ENCODE peak calls at places on chromosomes 5 and 9, in four cellular contexts. F is heart right ventricle, E is H1, B is BE2C. V is an unnamed sample. For H3K4me1, the result is how much of the 10 kb centered on the place peaks cover.

GRCh38 chr9:17116400-17116837 is 18.4 kb upstream of the CNTLN start:
- DNase-seq in F (no peak), E (no peak), B (no peak), V (no peak)

GRCh38 chr9:113658565-113658935 is 195.0 kb downstream of the RGS3 start:
- DNase-seq in F (no peak), E (no peak), B (no peak), V (no peak)

GRCh38 chr9:90340421-90340820 is 302.2 kb downstream of the DIRAS2 start:
- DNase-seq in F (no peak), E (no peak), B (no peak), V (no peak)

GRCh38 chr9:86682240-86682639 is 265.1 kb downstream of the GAS1 start:
- DNase-seq in F (no peak), E (no peak), B (no peak), V (no peak)

GRCh38 chr9:33489070-33489469 is 15.3 kb upstream of the NOL6 start:
- DNase-seq in F (no peak), E (no peak), B (no peak), V (no peak)

GRCh38 chr9:129346046-129346445 is 168.0 kb upstream of the IER5L start:
- DNase-seq in F (no peak), E (no peak), B (no peak), V (no peak)

GRCh38 chr5:112226215-112226614 is 192.9 kb downstream of the EPB41L4A start:
- DNase-seq in F (no peak), E (no peak), B (no peak), V (no peak)

GRCh38 chr9:75930766-75931311 is 40.4 kb downstream of the PCSK5 start:
- DNase-seq in F (no peak), E (no peak), B (no peak), V (no peak)

GRCh38 chr5:79183011-79183410 is 52.9 kb upstream of the JMY start:
- DNase-seq in F (no peak), E (no peak), B (no peak), V (no peak)

GRCh38 chr5:122933926-122934325 is 88.5 kb downstream of the SNX24 start:
- DNase-seq in F (no peak), E (no peak), B (no peak), V (no peak)

GRCh38 chr9:70413427-70413797 is 1.0 kb downstream of the KLF9 start:
- DNase-seq in F (no peak), E (no peak), B (peak), V (no peak)

GRCh38 chr5:161847896-161848510 is at the start of gene GABRA1:
- DNase-seq in F (no peak), E (no peak), B (peak), V (no peak)

GRCh38 chr5:219492-219891 is 1.4 kb downstream of the SDHA start:
- DNase-seq in F (no peak), E (no peak), B (no peak), V (no peak)

GRCh38 chr9:16143310-16143709 is 590.5 kb downstream of the CCDC171 start:
- DNase-seq in F (no peak), E (no peak), B (no peak), V (peak)

GRCh38 chr5:112024769-112025168 is 267.8 kb upstream of the NREP start:
- DNase-seq in F (no peak), E (no peak), B (no peak), V (no peak)

GRCh38 chr9:130283514-130284248 is 18.1 kb downstream of the HMCN2 start:
- DNase-seq in F (no peak), E (no peak), B (peak), V (peak)

GRCh38 chr5:40877371-40877988 is 31.8 kb upstream of the C7 start:
- DNase-seq in F (no peak), E (no peak), B (no peak), V (no peak)

GRCh38 chr9:133990366-133991210 is 1.5 kb downstream of the VAV2 start:
- DNase-seq in F (no peak), E (no peak), B (peak), V (no peak)

GRCh38 chr9:109019420-109019819 is 6.1 kb upstream of the CTNNAL1 start:
- DNase-seq in F (no peak), E (no peak), B (no peak), V (no peak)

GRCh38 chr9:134425401-134425800 is 99.1 kb downstream of the RXRA start:
- DNase-seq in F (no peak), E (no peak), B (no peak), V (no peak)

GRCh38 chr9:123347289-123348060 is 8.5 kb upstream of the CRB2 start:
- DNase-seq in F (no peak), E (no peak), B (no peak), V (no peak)

GRCh38 chr9:123344273-123345096 is 11.5 kb upstream of the CRB2 start:
- DNase-seq in F (no peak), E (no peak), B (no peak), V (no peak)

GRCh38 chr9:123343428-123344272 is 12.3 kb upstream of the CRB2 start:
- DNase-seq in F (no peak), E (no peak), B (no peak), V (no peak)

GRCh38 chr9:123346826-123347225 is 9.2 kb upstream of the CRB2 start:
- DNase-seq in F (no peak), E (no peak), B (no peak), V (no peak)

GRCh38 chr9:123346026-123346425 is 10.0 kb upstream of the CRB2 start:
- DNase-seq in F (no peak), E (no peak), B (peak), V (no peak)
- H3K4me1 ChIP-seq in F (under half), E (under half), B (under half), V (under half)

GRCh38 chr9:125861405-125862063 is 114.4 kb downstream of the PBX3 start:
- DNase-seq in F (no peak), E (no peak), B (no peak), V (no peak)
- H3K4me1 ChIP-seq in F (under half), E (under half), B (under half), V (under half)

GRCh38 chr5:14965815-14966214 is 94.2 kb upstream of the ANKH start:
- DNase-seq in F (no peak), E (no peak), B (no peak), V (no peak)
- H3K4me1 ChIP-seq in F (under half), E (under half), B (under half), V (under half)

GRCh38 chr5:39159986-39160490 is 59.3 kb downstream of the FYB1 start:
- DNase-seq in F (no peak), E (no peak), B (no peak), V (no peak)
- H3K4me1 ChIP-seq in F (under half), E (under half), B (under half), V (under half)

V was measured in uterus.